ENCODE peak calls at places on chromosomes 1 and 21, in nine cellular contexts. M is AG04450, I is epithelial cell of esophagus, U is breast epithelium, N is dorsolateral prefrontal cortex, W is Calu3, Q is transverse colon, C is Panc1, D is esophagus muscularis mucosa. L is an unnamed sample.

GRCh38 chr1:17791055-17791390 is 35.9 kb downstream of the ACTL8 start:
- DNase-seq in M (no peak), I (no peak), U (peak; percentile 5), N (no peak), W (no peak), Q (no peak), C (no peak), D (no peak), L (no peak)

GRCh38 chr21:28421716-28422480 is 570.8 kb downstream of the LTN1 start:
- DNase-seq in M (no peak), I (peak; percentile 40), U (no peak), N (no peak), W (no peak), Q (no peak), C (no peak), D (no peak), L (no peak)

GRCh38 chr1:229432905-229433304 is 989 bp downstream of the ACTA1 start:
- DNase-seq in M (no peak), I (no peak), U (no peak), N (no peak), W (no peak), Q (no peak), C (no peak), D (no peak), L (no peak)

GRCh38 chr21:42073140-42074099 is 2.3 kb downstream of the UMODL1 start:
- DNase-seq in M (no peak), I (no peak), U (no peak), N (no peak), W (no peak), Q (no peak), C (no peak), D (no peak), L (no peak)

GRCh38 chr1:229058111-229058551 is 212.8 kb upstream of the RAB4A start:
- DNase-seq in M (no peak), I (peak; percentile 46), U (no peak), N (no peak), W (no peak), Q (no peak), C (no peak), D (peak; percentile 50), L (no peak)

GRCh38 chr1:87684786-87685185 is 356.1 kb downstream of the LMO4 start:
- DNase-seq in M (no peak), I (peak; percentile 51), U (no peak), N (no peak), W (peak; percentile 54), Q (peak; percentile 12), C (no peak), D (no peak), L (no peak)

GRCh38 chr1:4054957-4055676 is 155.0 kb upstream of the C1orf174 start:
- DNase-seq in M (no peak), I (no peak), U (no peak), N (no peak), W (no peak), Q (no peak), C (no peak), D (no peak), L (no peak)

GRCh38 chr1:218463194-218464156 is 118.3 kb downstream of the TGFB2 start:
- DNase-seq in M (no peak), I (peak; percentile 63), U (no peak), N (no peak), W (no peak), Q (peak; percentile 20), C (no peak), D (no peak), L (no peak)

GRCh38 chr1:54857741-54858665 is 29.0 kb downstream of the DHCR24 start:
- DNase-seq in M (no peak), I (peak; percentile 65), U (no peak), N (no peak), W (peak; percentile 65), Q (no peak), C (no peak), D (no peak), L (no peak)

GRCh38 chr1:34199927-34200326 is 23.2 kb downstream of the C1orf94 start:
- DNase-seq in M (no peak), I (peak; percentile 26), U (no peak), N (no peak), W (peak; percentile 20), Q (no peak), C (no peak), D (no peak), L (no peak)

GRCh38 chr1:8439015-8439702 is 121.2 kb downstream of the SLC45A1 start:
- DNase-seq in M (peak; percentile 62), I (peak; percentile 33), U (peak; percentile 68), N (peak; percentile 70), W (peak; percentile 76), Q (peak; percentile 67), C (no peak), D (peak; percentile 95), L (peak; percentile 72)
- TF ChIP-seq CTCF in M (no peak), I (peak; percentile 24), U (no peak), N (no peak), W (no peak), Q (no peak), C (peak; percentile 38), D (no peak), L (peak; percentile 37)

GRCh38 chr1:23673086-23673813 is 18.4 kb upstream of the RPL11 start:
- DNase-seq in M (peak; percentile 13), I (peak; percentile 99), U (no peak), N (no peak), W (peak; percentile 41), Q (peak; percentile 24), C (no peak), D (no peak), L (peak; percentile 82)
- TF ChIP-seq CTCF in M (no peak), I (peak; percentile 5), U (no peak), N (no peak), W (no peak), Q (no peak), C (no peak), D (no peak), L (no peak)

GRCh38 chr1:167714851-167715652 is 6.7 kb upstream of the MPZL1 start:
- DNase-seq in M (peak; percentile 77), I (peak; percentile 84), U (peak; percentile 82), N (peak; percentile 81), W (peak; percentile 88), Q (peak; percentile 90), C (peak; percentile 92), D (peak; percentile 96), L (peak; percentile 87)

GRCh38 chr1:167713330-167714081 is 8.3 kb upstream of the MPZL1 start:
- DNase-seq in M (no peak), I (no peak), U (no peak), N (no peak), W (peak; percentile 11), Q (peak; percentile 26), C (no peak), D (no peak), L (peak; percentile 49)

GRCh38 chr1:167717351-167717750 is 4.4 kb upstream of the MPZL1 start:
- DNase-seq in M (no peak), I (no peak), U (no peak), N (no peak), W (no peak), Q (no peak), C (no peak), D (no peak), L (no peak)

GRCh38 chr1:167714098-167714850 is 7.5 kb upstream of the MPZL1 start:
- DNase-seq in M (peak; percentile 63), I (peak; percentile 86), U (peak; percentile 96), N (peak; percentile 91), W (peak; percentile 90), Q (peak; percentile 93), C (no peak), D (peak; percentile 99), L (peak; percentile 92)

DNA sequence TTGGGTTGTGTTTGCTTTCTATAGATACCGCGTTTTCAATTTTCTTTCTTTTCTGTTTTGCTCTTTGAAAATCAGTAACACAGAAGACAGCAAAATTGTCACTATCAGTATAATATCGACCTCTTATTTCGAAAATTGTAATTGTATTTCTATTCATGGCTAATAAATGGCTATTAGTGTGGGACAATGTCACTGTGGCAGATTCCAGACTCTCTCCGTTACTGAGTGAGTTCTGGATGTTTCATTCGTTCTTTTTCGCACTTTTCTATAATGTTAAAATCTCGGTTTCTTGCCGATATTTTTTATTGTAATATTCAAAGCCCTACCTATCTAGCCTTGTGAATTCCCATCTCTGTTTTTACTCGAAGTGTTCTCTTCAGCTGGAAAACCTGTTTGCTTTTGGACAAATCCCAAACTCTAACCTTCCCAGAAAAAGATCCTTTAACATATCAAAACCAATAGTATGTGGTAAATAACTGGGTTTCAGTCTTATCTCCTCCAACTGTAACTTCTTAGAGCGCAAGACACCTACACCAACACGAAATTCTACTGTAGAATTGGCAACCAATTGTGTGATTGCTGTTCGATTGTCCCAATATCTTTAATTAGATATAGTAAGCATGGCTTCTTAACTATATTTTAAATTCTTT is 6.0 kb upstream of the MPZL1 start:
- DNase-seq in M (no peak), I (no peak), U (no peak), N (no peak), W (no peak), Q (no peak), C (no peak), D (no peak), L (no peak)
- TF ChIP-seq CTCF in M (no peak), I (no peak), U (no peak), N (no peak), W (no peak), Q (peak; percentile 16), C (peak; percentile 48), D (no peak), L (no peak)

GRCh38 chr1:79353224-79353623 is 346.7 kb upstream of the ADGRL4 start:
- DNase-seq in M (peak; percentile 11), I (peak; percentile 70), U (no peak), N (no peak), W (peak; percentile 58), Q (no peak), C (no peak), D (no peak), L (peak; percentile 15)
- TF ChIP-seq CTCF in M (peak; percentile 55), I (peak; percentile 67), U (no peak), N (peak; percentile 22), W (peak; percentile 45), Q (peak; percentile 13), C (peak; percentile 55), D (peak; percentile 19), L (peak; percentile 40)

DNA sequence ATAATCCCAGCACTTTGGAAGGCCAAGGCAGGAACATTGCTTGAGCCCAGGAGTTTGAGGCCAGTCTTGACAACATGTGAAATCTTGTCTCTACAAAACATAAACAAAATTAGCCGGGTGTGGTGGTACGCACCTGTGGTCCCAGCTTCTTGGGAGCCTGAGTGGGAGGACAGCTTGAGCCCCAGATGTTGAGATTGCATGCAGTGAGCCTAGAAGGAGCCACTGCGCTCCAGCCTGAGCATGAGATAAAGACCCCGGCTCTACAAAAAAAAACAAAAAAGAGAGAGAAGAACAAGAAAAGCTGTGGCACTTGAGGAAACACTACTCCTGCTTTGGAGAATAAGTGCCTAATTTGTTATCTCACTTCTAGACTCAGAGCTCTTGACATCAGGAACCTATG is 146.6 kb downstream of the GLUL start:
- DNase-seq in M (no peak), I (no peak), U (no peak), N (no peak), W (no peak), Q (no peak), C (no peak), D (no peak), L (no peak)
- TF ChIP-seq CTCF in M (no peak), I (no peak), U (no peak), N (no peak), W (no peak), Q (no peak), C (no peak), D (no peak), L (no peak)

L was measured in nephron progenitor cell.